ENCODE peak calls at places on chromosomes 4 and X, in seven cellular contexts. Y is mesenchymal stem cell, I is neuronal stem cell, J is IMR-90, F is H9, R is mesendoderm, E is H1. L is an unnamed sample.

GRCh38 chr4:41346306-41347061 is 89.8 kb downstream of the UCHL1 start:
- DNase-seq in Y (peak; percentile 55), I (no peak), J (no peak), F (no peak), R (no peak), E (no peak), L (no peak)

GRCh38 chr4:82901129-82901718 is 689 bp downstream of the THAP9 start:
- DNase-seq in Y (no peak), I (no peak), J (no peak), F (no peak), R (no peak), E (no peak), L (no peak)

GRCh38 chrX:41027388-41027787 is 57.9 kb upstream of the USP9X start:
- DNase-seq in Y (peak; percentile 42), I (no peak), J (peak; percentile 76), F (no peak), R (no peak), E (no peak), L (peak; percentile 61)

GRCh38 chrX:12548746-12549145 is 242.5 kb upstream of the PRPS2 start:
- DNase-seq in Y (peak; percentile 4), I (peak; percentile 40), J (peak; percentile 17), F (peak; percentile 29), R (peak; percentile 48), E (no peak), L (no peak)

GRCh38 chr4:121462660-121463261 is 81.9 kb upstream of the QRFPR start:
- DNase-seq in Y (peak; percentile 62), I (peak; percentile 43), J (peak; percentile 61), F (peak; percentile 59), R (peak; percentile 95), E (no peak), L (peak; percentile 77)

GRCh38 chrX:77415161-77415560 is 32.0 kb upstream of the FGF16 start:
- DNase-seq in Y (no peak), I (no peak), J (no peak), F (no peak), R (peak; percentile 43), E (no peak), L (no peak)

GRCh38 chr4:175421506-175421905 is 390.6 kb downstream of the GPM6A start:
- DNase-seq in Y (peak; percentile 71), I (no peak), J (peak; percentile 66), F (no peak), R (peak; percentile 13), E (no peak), L (no peak)

GRCh38 chrX:39650883-39651282 is 446.9 kb downstream of the BCOR start:
- DNase-seq in Y (no peak), I (no peak), J (no peak), F (no peak), R (no peak), E (no peak), L (no peak)

GRCh38 chr4:4866833-4867744 is 7.6 kb downstream of the MSX1 start:
- DNase-seq in Y (peak; percentile 21), I (no peak), J (no peak), F (peak; percentile 79), R (peak; percentile 85), E (no peak), L (no peak)

GRCh38 chrX:119640621-119641020 is 34.4 kb upstream of the NKRF start:
- DNase-seq in Y (no peak), I (no peak), J (no peak), F (no peak), R (no peak), E (no peak), L (no peak)

GRCh38 chr4:124839786-124840390 is 127.4 kb upstream of the ANKRD50 start:
- DNase-seq in Y (no peak), I (no peak), J (no peak), F (no peak), R (peak; percentile 26), E (no peak), L (peak; percentile 72)

GRCh38 chr4:142615324-142615665 is 230.8 kb downstream of the INPP4B start:
- DNase-seq in Y (peak; percentile 3), I (no peak), J (peak; percentile 71), F (no peak), R (peak; percentile 74), E (no peak), L (peak; percentile 65)

GRCh38 chr4:140645614-140646412 is 77.1 kb upstream of the UCP1 start:
- DNase-seq in Y (peak; percentile 37), I (no peak), J (peak; percentile 18), F (no peak), R (no peak), E (no peak), L (no peak)

GRCh38 chrX:19832186-19832965 is 55.0 kb downstream of the SH3KBP1 start:
- DNase-seq in Y (no peak), I (no peak), J (no peak), F (no peak), R (no peak), E (no peak), L (no peak)

GRCh38 chrX:69262036-69262905 is 97.0 kb upstream of the PJA1 start:
- DNase-seq in Y (peak; percentile 23), I (no peak), J (peak; percentile 10), F (no peak), R (no peak), E (no peak), L (no peak)

GRCh38 chr4:177391953-177392352 is 50.3 kb downstream of the AGA start:
- DNase-seq in Y (no peak), I (no peak), J (no peak), F (no peak), R (no peak), E (no peak), L (peak; percentile 42)

GRCh38 chr4:8840816-8841455 is 30.7 kb downstream of the HMX1 start:
- DNase-seq in Y (no peak), I (no peak), J (no peak), F (peak; percentile 20), R (no peak), E (no peak), L (no peak)

GRCh38 chrX:23900220-23900797 is 7.4 kb downstream of the APOO start:
- DNase-seq in Y (peak; percentile 65), I (no peak), J (no peak), F (no peak), R (peak; percentile 71), E (no peak), L (peak; percentile 65)

GRCh38 chr4:148052448-148052847 is 320.6 kb downstream of the ARHGAP10 start:
- DNase-seq in Y (peak; percentile 43), I (no peak), J (peak; percentile 42), F (no peak), R (peak; percentile 61), E (no peak), L (no peak)

GRCh38 chr4:145895056-145895455 is 43.6 kb downstream of the ZNF827 start:
- DNase-seq in Y (no peak), I (no peak), J (no peak), F (no peak), R (no peak), E (no peak), L (no peak)

GRCh38 chrX:41906515-41907165 is 16.7 kb downstream of the CASK start:
- DNase-seq in Y (no peak), I (no peak), J (no peak), F (no peak), R (no peak), E (no peak), L (no peak)

GRCh38 chr4:84085986-84086385 is 413.1 kb downstream of the NKX6-1 start:
- DNase-seq in Y (no peak), I (no peak), J (no peak), F (no peak), R (no peak), E (no peak), L (no peak)

GRCh38 chrX:84188320-84188834 is 378 bp upstream of the RPS6KA6 start:
- DNase-seq in Y (peak; percentile 63), I (no peak), J (peak; percentile 64), F (peak; percentile 62), R (peak; percentile 76), E (peak; percentile 34), L (peak; percentile 23)

GRCh38 chr4:114277690-114278089 is 298.2 kb upstream of the ARSJ start:
- DNase-seq in Y (no peak), I (no peak), J (peak; percentile 70), F (no peak), R (no peak), E (no peak), L (no peak)

GRCh38 chr4:69095301-69095731 is 958 bp upstream of the UGT2B7 start:
- DNase-seq in Y (peak; percentile 26), I (no peak), J (peak; percentile 92), F (no peak), R (no peak), E (no peak), L (no peak)

GRCh38 chrX:50988649-50989048 is 78.1 kb downstream of the BMP15 start:
- DNase-seq in Y (peak; percentile 18), I (no peak), J (peak; percentile 33), F (no peak), R (peak; percentile 28), E (no peak), L (no peak)

GRCh38 chr4:183289688-183290087 is 30.4 kb downstream of the CLDN22 start:
- DNase-seq in Y (no peak), I (no peak), J (no peak), F (no peak), R (peak; percentile 35), E (no peak), L (no peak)

DNA sequence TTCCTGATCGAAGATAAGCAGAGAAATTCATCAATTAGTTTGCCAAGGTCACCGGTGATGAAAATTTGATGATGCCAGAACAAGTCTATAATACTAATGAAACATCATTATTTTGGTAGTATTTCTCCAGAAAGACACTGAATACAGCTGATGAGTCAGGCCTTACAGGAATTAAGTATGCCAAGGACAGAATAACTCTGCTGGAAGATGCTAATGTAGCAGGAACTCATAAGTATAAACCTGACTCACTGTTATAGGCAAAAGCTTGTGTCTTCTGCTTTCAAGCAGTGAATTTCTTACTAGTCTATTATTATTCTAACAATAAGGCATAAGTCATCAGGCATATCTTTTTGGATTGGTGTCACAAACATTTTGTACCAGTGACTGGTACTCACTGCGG is 1825.2 kb upstream of the IGFBP7 start:
- DNase-seq in Y (peak; percentile 9), I (no peak), J (no peak), F (no peak), R (no peak), E (no peak), L (no peak)
- H3K23ac ChIP-seq in Y (no peak overlapping the region), I (no peak overlapping the region), J (no peak overlapping the region), F (no peak overlapping the region), R (no peak overlapping the region), E (no peak overlapping the region), L (no peak overlapping the region)

GRCh38 chr4:13592220-13592619 is 35.3 kb downstream of the BOD1L1 start:
- DNase-seq in Y (no peak), I (no peak), J (no peak), F (no peak), R (no peak), E (no peak), L (no peak)
- H3K4ac ChIP-seq in Y (no peak overlapping the region), I (no peak overlapping the region), J (no peak overlapping the region), F (no peak overlapping the region), R (no peak overlapping the region), E (no peak overlapping the region), L (no peak overlapping the region)

GRCh38 chrX:64169988-64170387 is 35.5 kb downstream of the AMER1 start:
- DNase-seq in Y (no peak), I (no peak), J (no peak), F (no peak), R (no peak), E (no peak), L (no peak)
- H3K23ac ChIP-seq in Y (no peak overlapping the region), I (no peak overlapping the region), J (no peak overlapping the region), F (no peak overlapping the region), R (no peak overlapping the region), E (no peak overlapping the region), L (no peak overlapping the region)

DNA sequence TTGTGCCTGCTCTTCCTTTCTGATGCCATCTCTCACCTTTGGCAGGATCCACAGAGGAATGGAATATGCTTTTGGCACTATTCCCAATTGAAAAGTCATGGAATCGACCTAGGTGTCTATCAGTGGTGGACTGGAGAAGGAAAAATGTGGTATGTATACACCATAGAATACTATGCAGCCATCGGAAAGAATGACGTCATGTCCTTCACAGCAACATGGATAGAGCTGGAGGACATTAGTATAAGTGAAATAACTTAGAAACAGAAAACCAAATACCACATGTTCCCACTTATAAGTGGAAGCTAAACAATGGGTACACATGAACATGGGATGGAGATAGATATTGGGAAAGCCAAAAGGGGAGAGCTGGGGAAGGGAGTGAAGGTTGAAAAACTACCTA is 58.3 kb upstream of the SMIM31 start:
- DNase-seq in Y (no peak), I (no peak), J (no peak), F (no peak), R (no peak), E (no peak), L (no peak)
- H3K4ac ChIP-seq in Y (no peak overlapping the region), I (no peak overlapping the region), J (no peak overlapping the region), F (no peak overlapping the region), R (no peak overlapping the region), E (no peak overlapping the region), L (no peak overlapping the region)